ENCODE peak calls at places on chromosomes 5 and 9, in five cellular contexts. I is GM12891, A is K562, U is SK-N-SH, Y is GM12878. C is an unnamed sample.

GRCh38 chr5:96881511-96882115 is 5.3 kb downstream of the ERAP2 start:
- DNase-seq in U (no peak), A (no peak), I (no peak), Y (no peak), C (no peak)

GRCh38 chr9:131971482-131972074 is 108.1 kb downstream of the MED27 start:
- DNase-seq in I (no peak), U (peak), A (no peak), Y (no peak), C (no peak)

GRCh38 chr9:133347515-133347984 is 381 bp downstream of the MED22 start:
- DNase-seq in I (peak), Y (peak), U (peak), A (peak), C (peak)

GRCh38 chr9:4297795-4298254 is 2.0 kb downstream of the GLIS3 start:
- DNase-seq in I (peak), U (peak), Y (no peak), A (peak), C (peak)

GRCh38 chr5:6215891-6216290 is 162.5 kb downstream of the MED10 start:
- DNase-seq in Y (no peak), I (no peak), A (no peak), U (no peak), C (no peak)

GRCh38 chr9:34125681-34126206 is 754 bp downstream of the DCAF12 start:
- DNase-seq in A (peak), U (peak), I (no peak), Y (no peak), C (no peak)

GRCh38 chr5:181241393-181241975 is 2.2 kb downstream of the RACK1 start:
- DNase-seq in A (no peak), U (peak), I (no peak), Y (no peak), C (no peak)

GRCh38 chr5:115309751-115310370 is 13.4 kb upstream of the CCDC112 start:
- DNase-seq in Y (no peak), U (no peak), I (no peak), A (peak), C (no peak)

GRCh38 chr5:171537463-171537862 is 118.0 kb downstream of the FGF18 start:
- DNase-seq in Y (no peak), U (no peak), A (no peak), I (no peak), C (no peak)

GRCh38 chr5:91176288-91177016 is 206.7 kb downstream of the ARRDC3 start:
- DNase-seq in A (no peak), U (no peak), Y (no peak), I (no peak), C (no peak)

GRCh38 chr5:108557686-108558085 is 175.8 kb upstream of the FBXL17 start:
- DNase-seq in U (no peak), Y (no peak), A (no peak), I (no peak), C (no peak)

GRCh38 chr9:5499889-5500398 is 10.4 kb upstream of the PDCD1LG2 start:
- DNase-seq in U (peak), A (no peak), I (no peak), Y (no peak), C (no peak)

GRCh38 chr9:122179690-122180074 is 20.0 kb downstream of the MORN5 start:
- DNase-seq in I (no peak), U (no peak), Y (no peak), A (no peak), C (no peak)

GRCh38 chr5:78724061-78724460 is 75.5 kb upstream of the LHFPL2 start:
- DNase-seq in A (no peak), I (no peak), Y (no peak), U (no peak), C (no peak)

GRCh38 chr9:74570879-74571512 is 73.9 kb downstream of the RORB start:
- DNase-seq in A (peak), U (peak), Y (no peak), I (no peak), C (no peak)

GRCh38 chr9:109880276-109881169 is 100.5 kb downstream of the PALM2AKAP2 start:
- DNase-seq in U (peak), A (peak), I (peak), Y (no peak), C (no peak)

GRCh38 chr9:132201139-132201538 is 39.3 kb downstream of the NTNG2 start:
- DNase-seq in Y (no peak), I (no peak), A (no peak), U (no peak), C (no peak)

DNA sequence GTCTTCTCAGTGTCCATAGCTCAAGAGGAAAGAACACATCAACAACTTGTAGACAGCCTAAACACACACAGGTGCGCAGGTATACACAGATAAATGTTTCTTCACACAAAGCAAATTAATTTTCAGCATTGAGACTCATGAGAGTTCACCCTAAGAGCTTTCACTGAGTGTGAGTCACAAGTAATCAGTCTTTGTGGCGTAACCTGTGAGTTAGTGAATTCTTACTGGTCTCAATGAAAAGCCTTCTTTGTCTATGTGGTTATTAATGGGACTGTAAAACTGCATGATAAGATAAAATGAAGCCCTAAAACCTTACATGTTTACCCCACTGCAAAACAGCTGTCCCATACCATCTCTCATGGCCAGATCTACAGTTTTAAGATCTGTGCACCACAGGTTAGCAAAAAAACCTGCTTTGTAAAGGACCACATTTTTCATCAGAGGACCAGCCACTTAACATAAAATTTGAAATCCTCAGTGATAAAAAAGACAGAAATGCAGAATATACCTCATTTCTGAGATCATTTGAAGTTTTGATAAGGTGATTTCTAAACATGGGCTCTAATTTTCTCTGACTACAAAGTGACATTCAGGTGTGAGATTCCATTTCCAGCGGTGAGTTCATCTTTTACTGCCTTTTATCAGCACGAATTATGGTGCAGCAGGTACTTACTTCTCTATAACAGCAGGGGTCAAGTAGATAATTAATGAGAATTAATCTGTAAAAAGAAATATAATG is 335.8 kb upstream of the PIK3R1 start:
- DNase-seq in I (no peak), U (no peak), A (no peak), Y (no peak), C (no peak)
- TF ChIP-seq TAF1 in I (no peak), U (no peak), A (no peak), Y (no peak), C (no peak)

DNA sequence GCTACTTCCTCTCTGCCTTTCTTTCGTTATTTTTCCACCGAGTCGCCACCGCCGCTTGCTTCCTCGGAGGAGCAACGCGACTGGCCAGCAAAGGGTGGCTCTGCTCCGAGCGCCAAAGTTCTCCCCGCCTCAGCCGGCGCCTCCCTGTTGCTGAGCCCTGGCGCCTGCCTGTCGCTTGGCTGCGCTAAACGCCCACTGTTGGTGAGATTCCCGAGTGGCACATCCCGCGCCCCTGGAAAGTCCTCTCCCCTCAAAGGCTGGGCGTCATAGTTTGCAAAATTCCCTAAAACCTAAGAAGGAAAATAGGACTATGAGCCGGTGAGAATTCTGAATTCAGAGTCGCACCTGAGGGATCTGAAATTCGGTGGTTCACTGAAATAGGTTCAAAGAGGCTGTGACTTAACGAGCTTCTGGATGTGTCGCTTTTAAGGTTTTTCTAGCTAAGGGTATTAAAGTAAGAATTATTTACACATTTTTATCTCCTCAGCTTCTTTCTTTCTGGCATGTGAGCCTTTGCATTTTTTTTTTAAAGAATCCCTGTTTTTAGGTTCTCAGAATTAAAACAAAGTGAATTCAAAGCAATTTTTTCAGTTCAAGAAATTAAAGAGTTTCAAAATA is at the start of gene GRIN3A:
- DNase-seq in I (no peak), A (no peak), U (peak), Y (no peak), C (no peak)
- TF ChIP-seq TAF1 in I (no peak), A (no peak), U (no peak), Y (no peak), C (no peak)

GRCh38 chr9:35749515-35750255 is 598 bp downstream of the RGP1 start:
- DNase-seq in I (peak), A (peak), U (no peak), Y (no peak), C (no peak)
- TF ChIP-seq TAF1 in I (no peak), A (no peak), U (no peak), Y (no peak), C (no peak)

GRCh38 chr9:130018260-130018659 is 24.7 kb downstream of the FNBP1 start:
- DNase-seq in A (no peak), I (no peak), U (no peak), Y (no peak), C (no peak)

GRCh38 chr9:130023147-130023787 is 19.7 kb downstream of the FNBP1 start:
- DNase-seq in I (no peak), U (no peak), Y (peak), A (no peak), C (no peak)

GRCh38 chr9:130022566-130023146 is 20.3 kb downstream of the FNBP1 start:
- DNase-seq in A (no peak), Y (no peak), I (no peak), U (no peak), C (no peak)

GRCh38 chr9:130020618-130021017 is 22.4 kb downstream of the FNBP1 start:
- DNase-seq in Y (no peak), I (no peak), U (no peak), A (no peak), C (no peak)

GRCh38 chr9:130021123-130021522 is 21.9 kb downstream of the FNBP1 start:
- DNase-seq in A (no peak), I (no peak), U (no peak), Y (no peak), C (no peak)
- TF ChIP-seq TAF1 in A (no peak), I (no peak), U (no peak), Y (no peak), C (no peak)